ENCODE peak calls at places on chromosomes 3 and 15, in seven cellular contexts. One of them, this sample, is unnamed.

GRCh38 chr15:62087671-62088360 is 21.0 kb downstream of the C2CD4A start:
- DNase-seq in H9: no peak
- DNase-seq in NCI-H1930: no peak
- DNase-seq in mesenteric fat pad: no peak
- DNase-seq in Calu3: no peak
- DNase-seq in T-cell: no peak
- DNase-seq in endodermal cell: no peak
- DNase-seq in this sample: no peak

GRCh38 chr15:73225358-73226015 is 143.3 kb downstream of the HCN4 start:
- DNase-seq in H9: peak; percentile 45
- DNase-seq in NCI-H1930: no peak
- DNase-seq in mesenteric fat pad: no peak
- DNase-seq in Calu3: no peak
- DNase-seq in T-cell: no peak
- DNase-seq in endodermal cell: peak; percentile 70
- DNase-seq in this sample: peak; percentile 89

GRCh38 chr3:25863560-25863959 is 73.7 kb downstream of the OXSM start:
- DNase-seq in H9: no peak
- DNase-seq in NCI-H1930: no peak
- DNase-seq in mesenteric fat pad: no peak
- DNase-seq in Calu3: no peak
- DNase-seq in T-cell: no peak
- DNase-seq in endodermal cell: no peak
- DNase-seq in this sample: no peak

GRCh38 chr3:150970665-150971327 is 1.7 kb downstream of the CLRN1 start:
- DNase-seq in H9: no peak
- DNase-seq in NCI-H1930: no peak
- DNase-seq in mesenteric fat pad: no peak
- DNase-seq in Calu3: peak; percentile 18
- DNase-seq in T-cell: no peak
- DNase-seq in endodermal cell: no peak
- DNase-seq in this sample: no peak

GRCh38 chr15:39394534-39394933 is 186.3 kb upstream of the THBS1 start:
- DNase-seq in H9: no peak
- DNase-seq in NCI-H1930: no peak
- DNase-seq in mesenteric fat pad: no peak
- DNase-seq in Calu3: no peak
- DNase-seq in T-cell: no peak
- DNase-seq in endodermal cell: no peak
- DNase-seq in this sample: no peak

GRCh38 chr3:14590594-14590993 is 50.5 kb upstream of the GRIP2 start:
- DNase-seq in H9: no peak
- DNase-seq in NCI-H1930: no peak
- DNase-seq in mesenteric fat pad: no peak
- DNase-seq in Calu3: no peak
- DNase-seq in T-cell: no peak
- DNase-seq in endodermal cell: no peak
- DNase-seq in this sample: no peak

GRCh38 chr3:146218880-146219866 is 31.7 kb downstream of the PLSCR4 start:
- DNase-seq in H9: no peak
- DNase-seq in NCI-H1930: no peak
- DNase-seq in mesenteric fat pad: no peak
- DNase-seq in Calu3: peak; percentile 75
- DNase-seq in T-cell: no peak
- DNase-seq in endodermal cell: no peak
- DNase-seq in this sample: peak; percentile 46

GRCh38 chr3:42749753-42750231 is 23.3 kb downstream of the CCDC13 start:
- DNase-seq in H9: peak; percentile 68
- DNase-seq in NCI-H1930: no peak
- DNase-seq in mesenteric fat pad: peak; percentile 43
- DNase-seq in Calu3: no peak
- DNase-seq in T-cell: no peak
- DNase-seq in endodermal cell: peak; percentile 85
- DNase-seq in this sample: no peak

GRCh38 chr3:161273589-161274218 is 52.6 kb downstream of the NMD3 start:
- DNase-seq in H9: no peak
- DNase-seq in NCI-H1930: no peak
- DNase-seq in mesenteric fat pad: no peak
- DNase-seq in Calu3: peak; percentile 47
- DNase-seq in T-cell: no peak
- DNase-seq in endodermal cell: no peak
- DNase-seq in this sample: peak; percentile 29

GRCh38 chr3:10940106-10940505 is 52.4 kb upstream of the SLC6A1 start:
- DNase-seq in H9: no peak
- DNase-seq in NCI-H1930: no peak
- DNase-seq in mesenteric fat pad: no peak
- DNase-seq in Calu3: no peak
- DNase-seq in T-cell: no peak
- DNase-seq in endodermal cell: no peak
- DNase-seq in this sample: no peak

GRCh38 chr3:122931636-122932035 is 95.9 kb downstream of the SEMA5B start:
- DNase-seq in H9: no peak
- DNase-seq in NCI-H1930: no peak
- DNase-seq in mesenteric fat pad: no peak
- DNase-seq in Calu3: no peak
- DNase-seq in T-cell: no peak
- DNase-seq in endodermal cell: no peak
- DNase-seq in this sample: no peak

GRCh38 chr3:23697416-23697815 is 108.3 kb upstream of the UBE2E1 start:
- DNase-seq in H9: peak; percentile 55
- DNase-seq in NCI-H1930: no peak
- DNase-seq in mesenteric fat pad: no peak
- DNase-seq in Calu3: no peak
- DNase-seq in T-cell: no peak
- DNase-seq in endodermal cell: peak; percentile 69
- DNase-seq in this sample: no peak

GRCh38 chr3:138412821-138413531 is 21.4 kb upstream of the ESYT3 start:
- DNase-seq in H9: peak; percentile 25
- DNase-seq in NCI-H1930: no peak
- DNase-seq in mesenteric fat pad: peak; percentile 79
- DNase-seq in Calu3: no peak
- DNase-seq in T-cell: no peak
- DNase-seq in endodermal cell: peak; percentile 46
- DNase-seq in this sample: no peak